ENCODE peak calls at places on chromosomes 11 and 22, in five cellular contexts. One of them, this sample, is unnamed.

GRCh38 chr11:63961608-63962412 is 12.6 kb upstream of the COX8A start:
- DNase-seq in K562: peak
- DNase-seq in WTC11: no peak
- DNase-seq in GM23338: peak
- DNase-seq in HepG2: peak
- DNase-seq in this sample: no peak

GRCh38 chr11:12222099-12222751 is 111.8 kb downstream of the MICAL2 start:
- DNase-seq in GM23338: no peak
- DNase-seq in K562: peak
- DNase-seq in WTC11: no peak
- DNase-seq in HepG2: peak
- DNase-seq in this sample: no peak

GRCh38 chr22:46436595-46437163 is 100.7 kb downstream of the CELSR1 start:
- DNase-seq in HepG2: no peak
- DNase-seq in K562: peak
- DNase-seq in GM23338: no peak
- DNase-seq in WTC11: no peak
- DNase-seq in this sample: no peak

GRCh38 chr22:36807627-36808026 is 9.2 kb downstream of the PVALB start:
- DNase-seq in K562: no peak
- DNase-seq in WTC11: no peak
- DNase-seq in HepG2: no peak
- DNase-seq in GM23338: peak
- DNase-seq in this sample: no peak

GRCh38 chr22:23762866-23763578 is at the start of gene C22orf15:
- DNase-seq in HepG2: no peak
- DNase-seq in GM23338: peak
- DNase-seq in WTC11: peak
- DNase-seq in K562: no peak
- DNase-seq in this sample: peak

GRCh38 chr22:44437493-44438015 is 60.5 kb downstream of the RTL6 start:
- DNase-seq in GM23338: no peak
- DNase-seq in K562: no peak
- DNase-seq in HepG2: no peak
- DNase-seq in WTC11: no peak
- DNase-seq in this sample: no peak

GRCh38 chr22:20762233-20762796 is 11.6 kb upstream of the SERPIND1 start:
- DNase-seq in K562: no peak
- DNase-seq in GM23338: no peak
- DNase-seq in HepG2: no peak
- DNase-seq in WTC11: no peak
- DNase-seq in this sample: no peak

GRCh38 chr22:20180640-20181039 is 29.8 kb upstream of the CCDC188 start:
- DNase-seq in GM23338: no peak
- DNase-seq in K562: no peak
- DNase-seq in WTC11: no peak
- DNase-seq in HepG2: no peak
- DNase-seq in this sample: no peak

GRCh38 chr11:45056529-45056928 is 89.9 kb upstream of the PRDM11 start:
- DNase-seq in GM23338: peak
- DNase-seq in HepG2: no peak
- DNase-seq in K562: no peak
- DNase-seq in WTC11: peak
- DNase-seq in this sample: peak

GRCh38 chr22:29700949-29701927 is 18.6 kb upstream of the CABP7 start:
- DNase-seq in HepG2: peak
- DNase-seq in K562: peak
- DNase-seq in WTC11: peak
- DNase-seq in GM23338: peak
- DNase-seq in this sample: no peak

GRCh38 chr11:34318111-34319037 is 39.4 kb downstream of the ABTB2 start:
- DNase-seq in GM23338: no peak
- DNase-seq in K562: no peak
- DNase-seq in HepG2: peak
- DNase-seq in WTC11: no peak
- DNase-seq in this sample: no peak

GRCh38 chr11:15911377-15912044 is 444.8 kb downstream of the SOX6 start:
- DNase-seq in K562: no peak
- DNase-seq in WTC11: no peak
- DNase-seq in HepG2: no peak
- DNase-seq in GM23338: no peak
- DNase-seq in this sample: no peak

GRCh38 chr22:23458663-23459541 is 121.2 kb downstream of the IGLL1 start:
- DNase-seq in GM23338: no peak
- DNase-seq in HepG2: no peak
- DNase-seq in WTC11: no peak
- DNase-seq in K562: no peak
- DNase-seq in this sample: no peak

GRCh38 chr11:32497951-32498350 is 62.6 kb upstream of the WT1 start:
- DNase-seq in HepG2: no peak
- DNase-seq in K562: no peak
- DNase-seq in WTC11: no peak
- DNase-seq in GM23338: no peak
- DNase-seq in this sample: no peak

GRCh38 chr11:61019818-61020405 is 48.4 kb downstream of the CD6 start:
- DNase-seq in K562: no peak
- DNase-seq in GM23338: no peak
- DNase-seq in HepG2: no peak
- DNase-seq in WTC11: no peak
- DNase-seq in this sample: no peak

GRCh38 chr11:104653011-104653806 is 245.1 kb downstream of the CASP12 start:
- DNase-seq in WTC11: no peak
- DNase-seq in GM23338: no peak
- DNase-seq in K562: no peak
- DNase-seq in HepG2: no peak
- DNase-seq in this sample: no peak

DNA sequence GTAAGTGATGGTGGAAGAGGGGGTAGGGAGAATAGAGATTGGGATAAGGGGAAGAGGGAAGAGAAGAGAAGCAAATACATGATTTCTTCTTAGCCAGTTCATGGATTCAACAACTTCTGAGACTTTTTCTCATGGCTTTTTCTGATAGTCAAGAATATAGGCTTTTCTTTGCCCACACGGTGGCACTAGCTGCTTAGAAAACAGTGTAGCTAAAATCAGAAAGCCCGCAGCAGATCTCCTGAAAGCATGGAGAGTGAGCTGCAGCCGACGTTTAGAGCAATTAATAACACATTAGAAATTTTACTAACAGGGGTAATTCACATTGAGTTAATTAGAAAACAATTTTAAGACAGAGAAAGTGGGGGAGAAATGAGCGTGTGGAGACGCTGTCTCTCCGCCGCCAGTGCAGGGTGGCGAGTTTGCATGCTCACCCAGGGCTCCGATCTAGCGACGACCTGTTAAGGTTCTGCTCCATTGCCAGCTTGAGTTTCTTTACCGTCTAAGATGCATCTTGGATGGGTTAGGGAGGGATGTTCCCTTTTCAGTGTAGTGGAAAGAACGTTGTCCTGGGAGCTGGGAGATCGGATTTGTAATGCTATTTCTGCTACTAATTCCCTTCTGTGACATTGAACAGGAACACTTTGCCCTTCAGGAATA is 3.3 kb upstream of the RAG1 start:
- DNase-seq in WTC11: no peak
- DNase-seq in HepG2: peak
- DNase-seq in K562: peak
- DNase-seq in GM23338: peak
- DNase-seq in this sample: no peak
- TF ChIP-seq CREB1 in WTC11: no peak
- TF ChIP-seq CREB1 in HepG2: no peak
- TF ChIP-seq CREB1 in K562: no peak
- TF ChIP-seq CREB1 in GM23338: no peak
- TF ChIP-seq CREB1 in this sample: no peak

GRCh38 chr22:38927033-38927789 is 30.2 kb upstream of the APOBEC3A start:
- DNase-seq in WTC11: peak
- DNase-seq in GM23338: peak
- DNase-seq in K562: no peak
- DNase-seq in HepG2: no peak
- DNase-seq in this sample: peak

GRCh38 chr22:38923463-38924196 is 33.8 kb upstream of the APOBEC3A start:
- DNase-seq in HepG2: peak
- DNase-seq in K562: peak
- DNase-seq in GM23338: peak
- DNase-seq in WTC11: no peak
- DNase-seq in this sample: no peak

GRCh38 chr22:38924197-38924952 is 33.0 kb upstream of the APOBEC3A start:
- DNase-seq in HepG2: peak
- DNase-seq in GM23338: no peak
- DNase-seq in K562: no peak
- DNase-seq in WTC11: no peak
- DNase-seq in this sample: no peak

GRCh38 chr22:38921801-38922200 is 35.6 kb upstream of the APOBEC3A start:
- DNase-seq in WTC11: no peak
- DNase-seq in HepG2: peak
- DNase-seq in GM23338: no peak
- DNase-seq in K562: no peak
- DNase-seq in this sample: no peak

DNA sequence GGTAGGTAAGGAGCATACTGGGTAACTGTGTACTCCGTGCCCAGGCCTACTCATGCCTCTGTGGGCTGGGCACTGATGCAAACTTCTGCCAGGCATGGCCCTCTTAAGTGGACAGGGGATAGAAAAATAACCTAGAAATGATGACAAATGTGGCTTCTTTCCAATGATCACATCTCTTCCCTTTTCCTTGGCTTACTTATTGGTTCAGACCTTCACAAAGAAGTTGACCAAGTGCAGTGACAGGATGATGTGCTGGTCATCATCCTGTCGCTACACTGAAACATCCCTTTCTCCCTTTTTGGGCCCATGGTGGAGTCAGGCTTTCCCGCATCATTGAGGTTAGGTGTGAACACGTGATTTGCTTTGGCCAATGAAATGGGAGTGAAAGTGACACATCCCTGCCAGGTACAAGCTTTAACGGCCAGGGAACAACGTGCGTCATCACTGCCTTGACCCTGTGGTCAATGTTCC is 31.8 kb upstream of the APOBEC3A start:
- DNase-seq in WTC11: no peak
- DNase-seq in HepG2: no peak
- DNase-seq in K562: no peak
- DNase-seq in GM23338: no peak
- DNase-seq in this sample: no peak
- TF ChIP-seq CREB1 in WTC11: no peak
- TF ChIP-seq CREB1 in HepG2: no peak
- TF ChIP-seq CREB1 in K562: no peak
- TF ChIP-seq CREB1 in GM23338: no peak
- TF ChIP-seq CREB1 in this sample: no peak

GRCh38 chr11:57321996-57322880 is 2.5 kb downstream of the TNKS1BP1 start:
- DNase-seq in GM23338: peak
- DNase-seq in WTC11: peak
- DNase-seq in HepG2: peak
- DNase-seq in K562: peak
- DNase-seq in this sample: peak

GRCh38 chr11:57322881-57323467 is 1.8 kb downstream of the TNKS1BP1 start:
- DNase-seq in K562: no peak
- DNase-seq in GM23338: no peak
- DNase-seq in WTC11: no peak
- DNase-seq in HepG2: no peak
- DNase-seq in this sample: no peak

GRCh38 chr11:57320067-57320718 is 4.6 kb downstream of the TNKS1BP1 start:
- DNase-seq in WTC11: no peak
- DNase-seq in K562: no peak
- DNase-seq in HepG2: no peak
- DNase-seq in GM23338: no peak
- DNase-seq in this sample: no peak

GRCh38 chr11:57320719-57321387 is 3.9 kb downstream of the TNKS1BP1 start:
- DNase-seq in WTC11: no peak
- DNase-seq in K562: no peak
- DNase-seq in HepG2: peak
- DNase-seq in GM23338: no peak
- DNase-seq in this sample: no peak

DNA sequence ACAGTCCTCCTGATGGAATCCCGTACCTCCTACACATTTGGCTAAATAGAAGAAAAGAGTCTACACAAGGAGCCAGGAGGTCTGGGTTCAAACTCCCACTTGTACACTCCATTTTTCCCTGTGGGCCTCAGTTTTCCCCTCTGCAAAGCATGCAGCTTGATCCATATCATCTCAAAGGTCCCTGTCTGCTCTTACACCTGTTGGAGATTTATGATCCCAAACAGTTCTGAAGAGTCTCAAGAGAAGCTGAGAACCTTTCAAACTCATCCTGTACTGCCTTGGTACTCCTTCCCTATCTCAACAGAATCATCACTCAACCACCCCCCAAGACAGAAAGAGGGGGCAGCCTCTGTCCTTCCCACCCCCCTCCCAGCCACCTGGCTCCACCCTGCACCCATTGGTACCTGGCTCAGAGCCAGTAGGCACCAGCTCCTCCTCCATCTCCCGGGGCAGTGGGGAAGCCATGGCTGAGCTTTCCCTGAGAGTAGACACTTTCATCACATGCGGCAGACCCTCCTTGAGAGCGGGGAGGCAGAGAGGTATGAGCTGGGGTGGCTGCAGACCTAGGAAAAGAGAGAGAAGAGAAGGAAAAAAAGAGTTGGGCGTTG is 3.3 kb downstream of the TNKS1BP1 start:
- DNase-seq in WTC11: no peak
- DNase-seq in GM23338: no peak
- DNase-seq in HepG2: no peak
- DNase-seq in K562: peak
- DNase-seq in this sample: no peak
- TF ChIP-seq CREB1 in WTC11: no peak
- TF ChIP-seq CREB1 in GM23338: no peak
- TF ChIP-seq CREB1 in HepG2: no peak
- TF ChIP-seq CREB1 in K562: no peak
- TF ChIP-seq CREB1 in this sample: no peak

GRCh38 chr11:92709329-92709728 is 260.1 kb upstream of the MTNR1B start:
- DNase-seq in K562: no peak
- DNase-seq in HepG2: no peak
- DNase-seq in WTC11: no peak
- DNase-seq in GM23338: peak
- DNase-seq in this sample: no peak

GRCh38 chr11:92703431-92703830 is 266.0 kb upstream of the MTNR1B start:
- DNase-seq in HepG2: no peak
- DNase-seq in GM23338: no peak
- DNase-seq in K562: no peak
- DNase-seq in WTC11: no peak
- DNase-seq in this sample: no peak

GRCh38 chr11:92707173-92707619 is 262.3 kb upstream of the MTNR1B start:
- DNase-seq in GM23338: no peak
- DNase-seq in WTC11: no peak
- DNase-seq in K562: no peak
- DNase-seq in HepG2: no peak
- DNase-seq in this sample: no peak

GRCh38 chr11:92711913-92712312 is 257.5 kb upstream of the MTNR1B start:
- DNase-seq in WTC11: no peak
- DNase-seq in HepG2: no peak
- DNase-seq in GM23338: no peak
- DNase-seq in K562: no peak
- DNase-seq in this sample: no peak

GRCh38 chr11:92707665-92708064 is 261.8 kb upstream of the MTNR1B start:
- DNase-seq in WTC11: no peak
- DNase-seq in K562: no peak
- DNase-seq in GM23338: no peak
- DNase-seq in HepG2: no peak
- DNase-seq in this sample: no peak
- TF ChIP-seq CREB1 in WTC11: no peak
- TF ChIP-seq CREB1 in K562: no peak
- TF ChIP-seq CREB1 in GM23338: no peak
- TF ChIP-seq CREB1 in HepG2: no peak
- TF ChIP-seq CREB1 in this sample: no peak

GRCh38 chr11:93524173-93524536 is 19.0 kb downstream of the SMCO4 start:
- DNase-seq in GM23338: no peak
- DNase-seq in K562: no peak
- DNase-seq in WTC11: no peak
- DNase-seq in HepG2: no peak
- DNase-seq in this sample: no peak
- TF ChIP-seq CREB1 in GM23338: no peak
- TF ChIP-seq CREB1 in K562: no peak
- TF ChIP-seq CREB1 in WTC11: no peak
- TF ChIP-seq CREB1 in HepG2: no peak
- TF ChIP-seq CREB1 in this sample: no peak